ENCODE peak calls at places on chromosomes 3 and 15, in six cellular contexts. C is HCT116, J is A549, N is H1, O is GM12878, F is endothelial cell of umbilical vein. V is an unnamed sample.
A peak's percentile ranks its signal among the peaks of the same experiment; 100 is the strongest.

GRCh38 chr15:46297766-46298165 is 662.9 kb downstream of the SQOR start:
- DNase-seq in C (no peak), J (no peak), N (no peak), O (peak; percentile 2), F (no peak), V (peak; percentile 6)

GRCh38 chr3:35408882-35409281 is 230.4 kb upstream of the ARPP21 start:
- DNase-seq in C (no peak), J (no peak), N (no peak), O (no peak), F (no peak), V (no peak)

GRCh38 chr15:60353245-60353940 is 44.4 kb downstream of the ANXA2 start:
- DNase-seq in C (no peak), J (no peak), N (no peak), O (no peak), F (no peak), V (peak; percentile 30)

GRCh38 chr3:101081446-101081845 is 88.2 kb upstream of the ABI3BP start:
- DNase-seq in C (no peak), J (no peak), N (no peak), O (no peak), F (no peak), V (no peak)

GRCh38 chr15:39579487-39580116 is 1.3 kb upstream of the THBS1 start:
- DNase-seq in C (peak; percentile 67), J (peak; percentile 62), N (peak; percentile 78), O (no peak), F (peak; percentile 95), V (no peak)

GRCh38 chr3:47016934-47017435 is 37.5 kb downstream of the NBEAL2 start:
- DNase-seq in C (no peak), J (no peak), N (no peak), O (peak; percentile 40), F (peak; percentile 18), V (peak; percentile 97)

GRCh38 chr3:151085889-151086483 is 522 bp downstream of the MED12L start:
- DNase-seq in C (no peak), J (peak; percentile 57), N (no peak), O (no peak), F (no peak), V (peak; percentile 11)

GRCh38 chr3:193347507-193348501 is 30.7 kb downstream of the ATP13A5 start:
- DNase-seq in C (no peak), J (no peak), N (no peak), O (no peak), F (no peak), V (no peak)

GRCh38 chr3:117355566-117355965 is 646.0 kb downstream of the TUSC7 start:
- DNase-seq in C (no peak), J (peak; percentile 3), N (peak; percentile 51), O (no peak), F (peak; percentile 45), V (peak; percentile 34)

GRCh38 chr3:117404153-117404552 is 694.6 kb downstream of the TUSC7 start:
- DNase-seq in C (no peak), J (no peak), N (no peak), O (no peak), F (no peak), V (no peak)

GRCh38 chr3:13346481-13347389 is 73.4 kb downstream of the NUP210 start:
- DNase-seq in C (no peak), J (no peak), N (peak; percentile 73), O (no peak), F (no peak), V (no peak)

GRCh38 chr3:154921351-154921750 is 158.8 kb upstream of the MME start:
- DNase-seq in C (no peak), J (no peak), N (no peak), O (no peak), F (no peak), V (no peak)

GRCh38 chr3:66851894-66852613 is 146.1 kb upstream of the KBTBD8 start:
- DNase-seq in C (no peak), J (no peak), N (no peak), O (no peak), F (no peak), V (no peak)

GRCh38 chr15:68385671-68386586 is 46.0 kb downstream of the ITGA11 start:
- DNase-seq in C (no peak), J (no peak), N (peak; percentile 30), O (no peak), F (no peak), V (no peak)

GRCh38 chr3:190533511-190534282 is 19.8 kb downstream of the IL1RAP start:
- DNase-seq in C (no peak), J (peak; percentile 43), N (no peak), O (no peak), F (peak; percentile 56), V (no peak)

GRCh38 chr3:67000006-67000405 is 1.9 kb downstream of the KBTBD8 start:
- DNase-seq in C (no peak), J (no peak), N (no peak), O (peak; percentile 44), F (no peak), V (peak; percentile 64)

GRCh38 chr3:38397320-38397719 is 50.7 kb downstream of the XYLB start:
- DNase-seq in C (no peak), J (no peak), N (peak; percentile 74), O (no peak), F (peak; percentile 38), V (peak; percentile 49)

GRCh38 chr3:84601303-84601702 is 357.5 kb upstream of the CADM2 start:
- DNase-seq in C (no peak), J (no peak), N (no peak), O (no peak), F (no peak), V (no peak)

GRCh38 chr15:85886345-85886935 is 91.7 kb upstream of the KLHL25 start:
- DNase-seq in C (no peak), J (no peak), N (no peak), O (no peak), F (no peak), V (no peak)

GRCh38 chr15:47289667-47290066 is 427.6 kb upstream of the SEMA6D start:
- DNase-seq in C (no peak), J (no peak), N (no peak), O (no peak), F (no peak), V (no peak)

GRCh38 chr3:148077318-148077923 is 620.3 kb upstream of the AGTR1 start:
- DNase-seq in C (peak; percentile 26), J (peak; percentile 11), N (no peak), O (no peak), F (peak; percentile 48), V (peak; percentile 6)

GRCh38 chr3:89107461-89108035 is at the start of gene EPHA3:
- DNase-seq in C (no peak), J (peak; percentile 22), N (peak; percentile 87), O (no peak), F (no peak), V (no peak)

GRCh38 chr3:114447545-114447944 is 153.7 kb downstream of the TIGIT start:
- DNase-seq in C (no peak), J (no peak), N (no peak), O (no peak), F (no peak), V (no peak)

GRCh38 chr3:11539677-11540076 is 104.0 kb downstream of the VGLL4 start:
- DNase-seq in C (no peak), J (no peak), N (no peak), O (no peak), F (no peak), V (no peak)

GRCh38 chr3:11538581-11538980 is 105.1 kb downstream of the VGLL4 start:
- DNase-seq in C (no peak), J (no peak), N (no peak), O (no peak), F (no peak), V (no peak)

GRCh38 chr3:11536936-11537612 is 106.6 kb downstream of the VGLL4 start:
- DNase-seq in C (no peak), J (no peak), N (no peak), O (no peak), F (no peak), V (no peak)

GRCh38 chr3:11541321-11542303 is 102.1 kb downstream of the VGLL4 start:
- DNase-seq in C (no peak), J (no peak), N (no peak), O (no peak), F (no peak), V (no peak)

DNA sequence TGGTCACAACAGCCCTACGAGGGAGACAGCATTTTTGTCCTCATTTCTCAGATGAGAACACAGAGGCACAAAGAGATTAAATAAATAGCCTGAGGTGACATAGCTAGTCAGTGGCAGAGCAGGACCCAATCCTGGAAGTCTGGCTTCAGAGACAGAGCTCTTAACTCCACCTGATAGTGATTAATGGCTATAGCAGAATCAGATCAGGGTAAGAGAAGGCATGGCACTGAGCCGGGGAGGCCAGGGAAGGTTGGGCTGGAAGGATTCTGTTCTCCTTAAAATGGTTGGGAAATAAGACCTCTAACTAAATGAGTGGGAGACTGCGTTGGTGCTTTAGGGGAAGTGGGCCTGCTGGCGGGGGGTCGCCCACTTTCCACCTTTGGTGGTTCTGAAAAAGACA is 104.5 kb downstream of the VGLL4 start:
- DNase-seq in C (no peak), J (no peak), N (no peak), O (no peak), F (no peak), V (no peak)
- TF ChIP-seq POLR2A in C (no peak), J (no peak), N (no peak), O (no peak), F (no peak), V (no peak)

DNA sequence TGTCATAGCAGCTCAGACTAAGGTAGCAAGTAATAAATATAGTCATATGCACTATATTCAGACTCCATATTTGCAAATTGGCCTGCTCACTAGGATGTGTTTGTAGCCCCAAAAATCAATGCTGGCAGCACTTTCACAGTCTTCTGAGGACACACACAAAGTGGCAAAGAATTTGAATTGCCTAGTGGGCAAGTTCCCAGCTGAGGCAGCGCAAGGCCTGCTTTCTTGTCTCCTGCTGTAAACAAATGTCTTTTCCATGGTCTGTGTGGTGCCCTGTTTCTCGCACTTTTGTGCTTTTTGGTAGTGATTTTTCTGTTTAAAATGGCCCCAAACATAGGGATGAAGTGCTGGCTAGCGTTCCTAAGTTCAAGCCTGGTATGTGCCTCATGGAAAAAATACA is 416.0 kb downstream of the OCA2 start:
- DNase-seq in C (no peak), J (no peak), N (no peak), O (no peak), F (no peak), V (no peak)
- TF ChIP-seq CTCF in C (no peak), J (no peak), N (no peak), O (no peak), F (no peak), V (no peak)

GRCh38 chr3:9013782-9014181 is 50.5 kb upstream of the RAD18 start:
- DNase-seq in C (no peak), J (no peak), N (no peak), O (no peak), F (no peak), V (no peak)
- TF ChIP-seq MAX in C (no peak), J (no peak), N (no peak), O (no peak), F (no peak), V (no peak)

GRCh38 chr3:124832782-124833709 is 54.1 kb downstream of the ITGB5 start:
- DNase-seq in C (no peak), J (no peak), N (no peak), O (no peak), F (peak; percentile 71), V (no peak)

GRCh38 chr3:124837065-124837464 is 50.1 kb downstream of the ITGB5 start:
- DNase-seq in C (no peak), J (no peak), N (no peak), O (no peak), F (peak; percentile 63), V (no peak)

GRCh38 chr3:124833710-124834332 is 53.3 kb downstream of the ITGB5 start:
- DNase-seq in C (no peak), J (no peak), N (no peak), O (no peak), F (no peak), V (no peak)

GRCh38 chr3:124836448-124836847 is 50.7 kb downstream of the ITGB5 start:
- DNase-seq in C (no peak), J (no peak), N (no peak), O (no peak), F (no peak), V (no peak)

GRCh38 chr3:124834723-124835718 is 52.1 kb downstream of the ITGB5 start:
- DNase-seq in C (peak; percentile 75), J (peak; percentile 61), N (peak; percentile 66), O (peak; percentile 90), F (peak; percentile 90), V (peak; percentile 37)
- TF ChIP-seq POLR2A in C (no peak), J (no peak), N (no peak), O (peak; percentile 38), F (no peak), V (no peak)

V was measured in NB4.